ENCODE peak calls at places on chromosomes 3 and 15, in eight cellular contexts. J is BJ, U is GM13977, H is GM23338, A is cardiac muscle cell, E is A549, B is GM13976, O is GM12865. K is an unnamed sample.

GRCh38 chr3:111979689-111980025 is 831 bp downstream of the ABHD10 start:
- DNase-seq in J (no peak), U (no peak), H (no peak), A (no peak), E (no peak), B (no peak), O (no peak), K (no peak)

GRCh38 chr15:26889298-26889898 is 22.5 kb downstream of the GABRA5 start:
- DNase-seq in J (peak), U (peak), H (peak), A (peak), E (peak), B (peak), O (peak), K (peak)

GRCh38 chr3:107598926-107599754 is 76.4 kb downstream of the BBX start:
- DNase-seq in J (no peak), U (peak), H (peak), A (peak), E (peak), B (peak), O (peak), K (peak)

GRCh38 chr3:48155122-48155521 is 33.1 kb downstream of the CDC25A start:
- DNase-seq in J (peak), U (no peak), H (no peak), A (no peak), E (peak), B (no peak), O (no peak), K (peak)

GRCh38 chr3:30948436-30948835 is 54.0 kb upstream of the GADL1 start:
- DNase-seq in J (no peak), U (no peak), H (no peak), A (no peak), E (no peak), B (no peak), O (no peak), K (no peak)

GRCh38 chr3:41447701-41448100 is 248.4 kb downstream of the CTNNB1 start:
- DNase-seq in J (no peak), U (no peak), H (no peak), A (no peak), E (no peak), B (no peak), O (no peak), K (no peak)

GRCh38 chr3:69246612-69247011 is 124.2 kb upstream of the LMOD3 start:
- DNase-seq in J (no peak), U (no peak), H (no peak), A (no peak), E (no peak), B (no peak), O (no peak), K (no peak)

GRCh38 chr3:176174060-176174459 is 1023.2 kb downstream of the TBL1XR1 start:
- DNase-seq in J (no peak), U (no peak), H (no peak), A (no peak), E (no peak), B (no peak), O (no peak), K (no peak)

GRCh38 chr3:45931476-45931875 is 11.8 kb upstream of the CXCR6 start:
- DNase-seq in J (no peak), U (no peak), H (no peak), A (no peak), E (no peak), B (no peak), O (no peak), K (no peak)

GRCh38 chr3:31911643-31912042 is 69.4 kb downstream of the OSBPL10 start:
- DNase-seq in J (no peak), U (no peak), H (no peak), A (no peak), E (no peak), B (no peak), O (no peak), K (no peak)

GRCh38 chr15:45136378-45136764 is 6.6 kb downstream of the DUOX1 start:
- DNase-seq in J (no peak), U (no peak), H (peak), A (peak), E (no peak), B (no peak), O (no peak), K (no peak)

GRCh38 chr3:141108002-141108401 is 56.9 kb downstream of the SPSB4 start:
- DNase-seq in J (no peak), U (no peak), H (no peak), A (peak), E (no peak), B (no peak), O (no peak), K (no peak)

GRCh38 chr3:48409291-48410201 is 20.3 kb downstream of the PLXNB1 start:
- DNase-seq in J (no peak), U (no peak), H (no peak), A (no peak), E (no peak), B (peak), O (no peak), K (no peak)

GRCh38 chr15:63941698-63942465 is 104.4 kb downstream of the DAPK2 start:
- DNase-seq in J (no peak), U (no peak), H (no peak), A (no peak), E (no peak), B (no peak), O (no peak), K (no peak)

GRCh38 chr3:108471346-108471935 is 39.0 kb downstream of the MYH15 start:
- DNase-seq in J (no peak), U (no peak), H (no peak), A (no peak), E (no peak), B (no peak), O (no peak), K (no peak)

GRCh38 chr3:11721114-11721440 is 77.4 kb upstream of the VGLL4 start:
- DNase-seq in J (no peak), U (no peak), H (no peak), A (peak), E (no peak), B (no peak), O (no peak), K (no peak)

GRCh38 chr3:112395166-112395894 is 62.4 kb downstream of the CD200 start:
- DNase-seq in J (no peak), U (no peak), H (no peak), A (no peak), E (no peak), B (no peak), O (no peak), K (no peak)

GRCh38 chr15:98268163-98268562 is 307.7 kb downstream of the ARRDC4 start:
- DNase-seq in J (no peak), U (no peak), H (no peak), A (no peak), E (no peak), B (no peak), O (no peak), K (no peak)

GRCh38 chr15:39323157-39323556 is 257.7 kb upstream of the THBS1 start:
- DNase-seq in J (no peak), U (no peak), H (no peak), A (no peak), E (no peak), B (no peak), O (no peak), K (no peak)

GRCh38 chr3:58117561-58118305 is 93.0 kb downstream of the DNASE1L3 start:
- DNase-seq in J (no peak), U (no peak), H (no peak), A (no peak), E (no peak), B (no peak), O (no peak), K (peak)

GRCh38 chr3:20622304-20622703 is 436.3 kb upstream of the SGO1 start:
- DNase-seq in J (peak), U (no peak), H (peak), A (no peak), E (no peak), B (no peak), O (no peak), K (no peak)

GRCh38 chr3:73321286-73321685 is 259.8 kb downstream of the EBLN2 start:
- DNase-seq in J (no peak), U (no peak), H (no peak), A (no peak), E (no peak), B (no peak), O (no peak), K (no peak)

GRCh38 chr3:10551139-10551538 is 45.8 kb upstream of the ATP2B2 start:
- DNase-seq in J (no peak), U (no peak), H (no peak), A (no peak), E (no peak), B (no peak), O (no peak), K (no peak)

GRCh38 chr3:69866988-69867720 is 127.9 kb downstream of the MITF start:
- DNase-seq in J (peak), U (no peak), H (no peak), A (no peak), E (peak), B (no peak), O (no peak), K (no peak)

GRCh38 chr3:124489506-124489905 is 240.7 kb upstream of the UMPS start:
- DNase-seq in J (no peak), U (no peak), H (no peak), A (no peak), E (no peak), B (no peak), O (no peak), K (no peak)

GRCh38 chr3:106510206-106510605 is 641.4 kb upstream of the CBLB start:
- DNase-seq in J (no peak), U (no peak), H (no peak), A (no peak), E (no peak), B (no peak), O (no peak), K (no peak)

GRCh38 chr3:53729130-53729529 is 117.1 kb downstream of the CHDH start:
- DNase-seq in J (peak), U (no peak), H (no peak), A (no peak), E (no peak), B (no peak), O (no peak), K (no peak)

GRCh38 chr3:123745184-123745855 is 138.8 kb downstream of the MYLK start:
- DNase-seq in J (no peak), U (no peak), H (peak), A (no peak), E (peak), B (no peak), O (no peak), K (peak)

GRCh38 chr15:31128919-31129768 is 27.6 kb upstream of the TRPM1 start:
- DNase-seq in J (no peak), U (peak), H (peak), A (peak), E (peak), B (peak), O (peak), K (peak)

GRCh38 chr3:12350151-12350813 is 61.4 kb downstream of the PPARG start:
- DNase-seq in J (no peak), U (no peak), H (no peak), A (no peak), E (no peak), B (no peak), O (no peak), K (peak)

GRCh38 chr3:10964537-10965167 is 27.9 kb upstream of the SLC6A1 start:
- DNase-seq in J (no peak), U (no peak), H (peak), A (peak), E (no peak), B (no peak), O (peak), K (no peak)

GRCh38 chr3:71466483-71466882 is 117.0 kb downstream of the FOXP1 start:
- DNase-seq in J (no peak), U (no peak), H (no peak), A (no peak), E (peak), B (no peak), O (no peak), K (no peak)

GRCh38 chr3:74271541-74271940 is 342.9 kb downstream of the CNTN3 start:
- DNase-seq in J (no peak), U (no peak), H (no peak), A (no peak), E (no peak), B (no peak), O (no peak), K (no peak)

GRCh38 chr3:31968391-31968926 is 12.6 kb downstream of the OSBPL10 start:
- DNase-seq in J (peak), U (no peak), H (no peak), A (no peak), E (peak), B (no peak), O (no peak), K (no peak)

GRCh38 chr3:29694783-29695182 is 413.9 kb downstream of the RBMS3 start:
- DNase-seq in J (peak), U (no peak), H (peak), A (peak), E (peak), B (no peak), O (no peak), K (peak)

GRCh38 chr15:59707619-59708018 is 18.5 kb upstream of the BNIP2 start:
- DNase-seq in J (no peak), U (no peak), H (no peak), A (no peak), E (no peak), B (no peak), O (no peak), K (no peak)

GRCh38 chr3:161108840-161109239 is 3.7 kb upstream of the B3GALNT1 start:
- DNase-seq in J (peak), U (no peak), H (no peak), A (no peak), E (peak), B (no peak), O (no peak), K (no peak)

GRCh38 chr15:73366766-73367623 is 1.8 kb downstream of the HCN4 start:
- DNase-seq in J (no peak), U (no peak), H (peak), A (peak), E (no peak), B (no peak), O (no peak), K (no peak)

DNA sequence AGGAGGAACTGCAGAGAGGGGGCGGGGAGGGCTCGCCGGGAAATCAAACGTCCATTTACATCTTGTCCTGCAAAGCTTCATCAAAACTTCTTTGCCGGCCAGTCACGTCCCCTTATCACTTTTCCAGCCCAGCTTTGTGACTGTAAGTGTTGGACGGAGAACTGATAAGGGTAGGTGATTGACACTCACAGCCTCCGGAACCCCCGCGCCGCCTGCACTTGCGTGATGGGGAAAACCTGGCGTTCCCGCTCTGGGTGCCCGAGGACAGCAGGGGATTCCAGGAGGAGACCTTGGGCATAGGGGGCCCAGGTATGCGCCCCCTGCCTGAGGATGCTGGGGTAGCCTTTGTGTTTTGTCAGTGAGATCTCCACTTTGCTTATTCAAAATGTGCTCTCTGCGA is 72.8 kb upstream of the ANKRD34C start:
- DNase-seq in J (no peak), U (no peak), H (peak), A (peak), E (no peak), B (no peak), O (no peak), K (no peak)
- TF ChIP-seq CTCF in J (no peak), U (peak), H (peak), A (peak), E (no peak), B (no peak), O (peak), K (peak)

GRCh38 chr3:95134693-95135375 is 1072.0 kb downstream of the NSUN3 start:
- DNase-seq in J (no peak), U (no peak), H (no peak), A (no peak), E (no peak), B (no peak), O (no peak), K (no peak)
- TF ChIP-seq CTCF in J (no peak), U (no peak), H (no peak), A (no peak), E (no peak), B (no peak), O (no peak), K (no peak)

GRCh38 chr15:96041982-96042733 is 288.3 kb upstream of the NR2F2 start:
- DNase-seq in J (no peak), U (no peak), H (no peak), A (no peak), E (no peak), B (no peak), O (no peak), K (no peak)
- TF ChIP-seq CTCF in J (no peak), U (no peak), H (no peak), A (no peak), E (no peak), B (no peak), O (no peak), K (no peak)

GRCh38 chr3:178155521-178155920 is 380.7 kb upstream of the KCNMB2 start:
- DNase-seq in J (no peak), U (no peak), H (no peak), A (peak), E (peak), B (no peak), O (no peak), K (peak)
- TF ChIP-seq CTCF in J (no peak), U (no peak), H (peak), A (no peak), E (no peak), B (no peak), O (no peak), K (no peak)

GRCh38 chr15:89498574-89498906 is 2.2 kb upstream of the RHCG start:
- DNase-seq in J (no peak), U (no peak), H (no peak), A (no peak), E (no peak), B (no peak), O (no peak), K (no peak)

GRCh38 chr15:89501646-89502045 is 5.3 kb upstream of the RHCG start:
- DNase-seq in J (no peak), U (no peak), H (no peak), A (no peak), E (no peak), B (no peak), O (no peak), K (no peak)

GRCh38 chr15:89502867-89503595 is 6.6 kb upstream of the RHCG start:
- DNase-seq in J (no peak), U (no peak), H (no peak), A (no peak), E (peak), B (no peak), O (no peak), K (peak)

GRCh38 chr15:89499156-89499555 is 2.8 kb upstream of the RHCG start:
- DNase-seq in J (no peak), U (no peak), H (no peak), A (no peak), E (no peak), B (no peak), O (no peak), K (no peak)

GRCh38 chr15:89500397-89501270 is 4.3 kb upstream of the RHCG start:
- DNase-seq in J (no peak), U (no peak), H (peak), A (no peak), E (no peak), B (no peak), O (peak), K (peak)
- TF ChIP-seq CTCF in J (peak), U (peak), H (peak), A (peak), E (peak), B (no peak), O (peak), K (peak)

GRCh38 chr15:66704019-66704782 is 2.2 kb downstream of the SMAD6 start:
- DNase-seq in J (no peak), U (peak), H (no peak), A (no peak), E (no peak), B (no peak), O (no peak), K (no peak)
- TF ChIP-seq CTCF in J (no peak), U (no peak), H (no peak), A (no peak), E (no peak), B (no peak), O (no peak), K (peak)

GRCh38 chr3:25661694-25662455 is 2.8 kb downstream of the TOP2B start:
- DNase-seq in J (no peak), U (no peak), H (no peak), A (peak), E (no peak), B (no peak), O (no peak), K (no peak)
- TF ChIP-seq CTCF in J (no peak), U (peak), H (no peak), A (no peak), E (peak), B (no peak), O (no peak), K (no peak)

GRCh38 chr3:150249776-150250175 is 158.3 kb upstream of the TSC22D2 start:
- DNase-seq in J (no peak), U (no peak), H (no peak), A (no peak), E (no peak), B (no peak), O (no peak), K (no peak)

GRCh38 chr3:150248865-150249360 is 159.2 kb upstream of the TSC22D2 start:
- DNase-seq in J (no peak), U (no peak), H (no peak), A (no peak), E (no peak), B (no peak), O (no peak), K (no peak)

GRCh38 chr3:150251187-150251592 is 156.9 kb upstream of the TSC22D2 start:
- DNase-seq in J (no peak), U (no peak), H (peak), A (no peak), E (no peak), B (no peak), O (no peak), K (no peak)

GRCh38 chr3:150247456-150247855 is 160.6 kb upstream of the TSC22D2 start:
- DNase-seq in J (no peak), U (no peak), H (no peak), A (no peak), E (no peak), B (no peak), O (no peak), K (no peak)

GRCh38 chr3:150248116-150248864 is 159.8 kb upstream of the TSC22D2 start:
- DNase-seq in J (peak), U (no peak), H (no peak), A (no peak), E (no peak), B (no peak), O (peak), K (no peak)
- TF ChIP-seq CTCF in J (no peak), U (no peak), H (no peak), A (no peak), E (no peak), B (no peak), O (no peak), K (no peak)

GRCh38 chr3:186974824-186975281 is 44.5 kb downstream of the ST6GAL1 start:
- DNase-seq in J (no peak), U (no peak), H (no peak), A (no peak), E (no peak), B (no peak), O (no peak), K (no peak)
- TF ChIP-seq CTCF in J (no peak), U (no peak), H (no peak), A (no peak), E (no peak), B (no peak), O (no peak), K (no peak)

K was measured in Calu3.